ENCODE peak calls at places on chromosomes 5 and 9, in four cellular contexts. Y is B cell, N is ELR, X is endothelial cell. O is an unnamed sample.

GRCh38 chr9:137456864-137457405 is 2.2 kb downstream of the NSMF start:
- DNase-seq in Y (no peak), N (no peak), X (no peak), O (no peak)

GRCh38 chr5:32933692-32934091 is 222.6 kb downstream of the NPR3 start:
- DNase-seq in Y (no peak), N (peak; percentile 52), X (no peak), O (no peak)

GRCh38 chr5:17831279-17831678 is 197.0 kb downstream of the TAF11L14 start:
- DNase-seq in Y (no peak), N (no peak), X (no peak), O (no peak)

GRCh38 chr5:144467795-144468194 is 297.1 kb downstream of the KCTD16 start:
- DNase-seq in Y (no peak), N (peak; percentile 73), X (peak; percentile 37), O (peak; percentile 56)

GRCh38 chr9:134606951-134607733 is 34.5 kb upstream of the COL5A1 start:
- DNase-seq in Y (no peak), N (peak; percentile 49), X (peak; percentile 4), O (no peak)

GRCh38 chr9:76321185-76321828 is 72.9 kb downstream of the RFK start:
- DNase-seq in Y (no peak), N (peak; percentile 54), X (no peak), O (peak; percentile 81)

GRCh38 chr9:121059998-121060636 is 10.0 kb upstream of the C5 start:
- DNase-seq in Y (peak; percentile 40), N (peak; percentile 83), X (peak; percentile 51), O (peak; percentile 69)

GRCh38 chr9:105064248-105065118 is 136.5 kb upstream of the ABCA1 start:
- DNase-seq in Y (no peak), N (peak; percentile 93), X (peak; percentile 5), O (peak; percentile 98)

GRCh38 chr5:145942202-145942601 is 5.8 kb downstream of the SH3RF2 start:
- DNase-seq in Y (no peak), N (no peak), X (no peak), O (no peak)

GRCh38 chr9:122297512-122297911 is 32.8 kb downstream of the MRRF start:
- DNase-seq in Y (no peak), N (no peak), X (no peak), O (no peak)

GRCh38 chr9:131701789-131702337 is 38.0 kb downstream of the RAPGEF1 start:
- DNase-seq in Y (no peak), N (peak; percentile 27), X (no peak), O (peak; percentile 43)

GRCh38 chr9:113808391-113809191 is 67.5 kb upstream of the ZNF618 start:
- DNase-seq in Y (no peak), N (peak; percentile 76), X (no peak), O (peak; percentile 70)

GRCh38 chr5:116440329-116440895 is 134.2 kb downstream of the SEMA6A start:
- DNase-seq in Y (no peak), N (no peak), X (no peak), O (no peak)

GRCh38 chr5:149254506-149254905 is 17.2 kb upstream of the AFAP1L1 start:
- DNase-seq in Y (no peak), N (peak; percentile 33), X (peak; percentile 47), O (peak; percentile 33)

GRCh38 chr9:5072871-5073270 is 87.8 kb downstream of the JAK2 start:
- DNase-seq in Y (no peak), N (no peak), X (no peak), O (no peak)

GRCh38 chr9:22105005-22105722 is 96.1 kb upstream of the CDKN2B start:
- DNase-seq in Y (no peak), N (no peak), X (no peak), O (no peak)

GRCh38 chr5:135155616-135156214 is 121.7 kb upstream of the PITX1 start:
- DNase-seq in Y (no peak), N (no peak), X (no peak), O (no peak)

GRCh38 chr5:109496112-109496511 is 86.3 kb upstream of the PJA2 start:
- DNase-seq in Y (no peak), N (no peak), X (no peak), O (no peak)

GRCh38 chr5:29796018-29796417 is 1397.5 kb upstream of the CDH6 start:
- DNase-seq in Y (no peak), N (no peak), X (no peak), O (no peak)

GRCh38 chr9:89178162-89179120 is at the start of gene SHC3:
- DNase-seq in Y (peak; percentile 41), N (peak; percentile 32), X (peak; percentile 26), O (peak; percentile 40)

GRCh38 chr9:95754533-95755420 is 120.7 kb upstream of the ERCC6L2 start:
- DNase-seq in Y (no peak), N (no peak), X (no peak), O (no peak)

GRCh38 chr5:43514471-43514815 is 505 bp downstream of the C5orf34 start:
- DNase-seq in Y (no peak), N (peak; percentile 83), X (no peak), O (peak; percentile 68)